ENCODE peak calls at places on chromosomes 2 and 18, in six cellular contexts. One of them, this sample, is unnamed.

GRCh38 chr2:142834003-142834402 is 43.5 kb upstream of the KYNU start:
- DNase-seq in body of pancreas: no peak
- DNase-seq in breast epithelium: no peak
- DNase-seq in brain microvascular endothelial cell: no peak
- DNase-seq in psoas muscle: no peak
- DNase-seq in heart left ventricle: no peak
- DNase-seq in this sample: no peak

GRCh38 chr18:79939096-79939495 is 12.4 kb downstream of the SLC66A2 start:
- DNase-seq in heart left ventricle: peak
- DNase-seq in breast epithelium: peak
- DNase-seq in brain microvascular endothelial cell: no peak
- DNase-seq in body of pancreas: peak
- DNase-seq in psoas muscle: no peak
- DNase-seq in this sample: peak

GRCh38 chr2:112880696-112881095 is 30.3 kb upstream of the IL37 start:
- DNase-seq in heart left ventricle: no peak
- DNase-seq in breast epithelium: no peak
- DNase-seq in psoas muscle: no peak
- DNase-seq in brain microvascular endothelial cell: peak
- DNase-seq in body of pancreas: no peak
- DNase-seq in this sample: no peak

GRCh38 chr2:32484907-32485306 is 128.1 kb downstream of the BIRC6 start:
- DNase-seq in psoas muscle: no peak
- DNase-seq in heart left ventricle: no peak
- DNase-seq in body of pancreas: no peak
- DNase-seq in brain microvascular endothelial cell: peak
- DNase-seq in breast epithelium: no peak
- DNase-seq in this sample: no peak

GRCh38 chr2:105769504-105769903 is 24.8 kb downstream of the NCK2 start:
- DNase-seq in brain microvascular endothelial cell: peak
- DNase-seq in breast epithelium: no peak
- DNase-seq in psoas muscle: no peak
- DNase-seq in body of pancreas: no peak
- DNase-seq in heart left ventricle: no peak
- DNase-seq in this sample: no peak

GRCh38 chr18:69935319-69936190 is 12.1 kb downstream of the CD226 start:
- DNase-seq in heart left ventricle: no peak
- DNase-seq in breast epithelium: no peak
- DNase-seq in brain microvascular endothelial cell: no peak
- DNase-seq in body of pancreas: peak
- DNase-seq in psoas muscle: no peak
- DNase-seq in this sample: peak

GRCh38 chr2:168239281-168239680 is 8.1 kb downstream of the STK39 start:
- DNase-seq in psoas muscle: no peak
- DNase-seq in breast epithelium: no peak
- DNase-seq in heart left ventricle: no peak
- DNase-seq in brain microvascular endothelial cell: no peak
- DNase-seq in body of pancreas: no peak
- DNase-seq in this sample: no peak

GRCh38 chr2:8575011-8575750 is 106.7 kb upstream of the ID2 start:
- DNase-seq in breast epithelium: no peak
- DNase-seq in heart left ventricle: no peak
- DNase-seq in psoas muscle: no peak
- DNase-seq in brain microvascular endothelial cell: no peak
- DNase-seq in body of pancreas: peak
- DNase-seq in this sample: peak

GRCh38 chr18:26546875-26547301 is 1.5 kb downstream of the KCTD1 start:
- DNase-seq in breast epithelium: no peak
- DNase-seq in body of pancreas: peak
- DNase-seq in psoas muscle: no peak
- DNase-seq in heart left ventricle: no peak
- DNase-seq in brain microvascular endothelial cell: no peak
- DNase-seq in this sample: peak

GRCh38 chr2:168633200-168633599 is 169.2 kb upstream of the NOSTRIN start:
- DNase-seq in body of pancreas: no peak
- DNase-seq in brain microvascular endothelial cell: no peak
- DNase-seq in heart left ventricle: peak
- DNase-seq in psoas muscle: no peak
- DNase-seq in breast epithelium: no peak
- DNase-seq in this sample: no peak

GRCh38 chr2:63053889-63054725 is 3.5 kb downstream of the OTX1 start:
- DNase-seq in brain microvascular endothelial cell: no peak
- DNase-seq in body of pancreas: no peak
- DNase-seq in heart left ventricle: no peak
- DNase-seq in psoas muscle: peak
- DNase-seq in breast epithelium: no peak
- DNase-seq in this sample: no peak

GRCh38 chr2:127568128-127568527 is 32.6 kb downstream of the MYO7B start:
- DNase-seq in body of pancreas: no peak
- DNase-seq in heart left ventricle: no peak
- DNase-seq in brain microvascular endothelial cell: no peak
- DNase-seq in breast epithelium: no peak
- DNase-seq in psoas muscle: no peak
- DNase-seq in this sample: no peak

GRCh38 chr2:23523651-23524260 is 138.8 kb downstream of the KLHL29 start:
- DNase-seq in heart left ventricle: no peak
- DNase-seq in psoas muscle: peak
- DNase-seq in brain microvascular endothelial cell: no peak
- DNase-seq in body of pancreas: peak
- DNase-seq in breast epithelium: no peak
- DNase-seq in this sample: no peak

GRCh38 chr2:40242315-40242714 is 209.6 kb downstream of the SLC8A1 start:
- DNase-seq in psoas muscle: no peak
- DNase-seq in brain microvascular endothelial cell: no peak
- DNase-seq in body of pancreas: no peak
- DNase-seq in breast epithelium: no peak
- DNase-seq in heart left ventricle: no peak
- DNase-seq in this sample: no peak

GRCh38 chr2:126749537-126749936 is 93.6 kb downstream of the GYPC start:
- DNase-seq in psoas muscle: no peak
- DNase-seq in heart left ventricle: no peak
- DNase-seq in brain microvascular endothelial cell: no peak
- DNase-seq in breast epithelium: no peak
- DNase-seq in body of pancreas: no peak
- DNase-seq in this sample: no peak

GRCh38 chr2:237231593-237231992 is 145.9 kb downstream of the COPS8 start:
- DNase-seq in psoas muscle: peak
- DNase-seq in body of pancreas: no peak
- DNase-seq in brain microvascular endothelial cell: no peak
- DNase-seq in breast epithelium: no peak
- DNase-seq in heart left ventricle: no peak
- DNase-seq in this sample: no peak

GRCh38 chr2:159069229-159069628 is 100.8 kb downstream of the TANC1 start:
- DNase-seq in breast epithelium: no peak
- DNase-seq in body of pancreas: no peak
- DNase-seq in heart left ventricle: no peak
- DNase-seq in brain microvascular endothelial cell: no peak
- DNase-seq in psoas muscle: no peak
- DNase-seq in this sample: no peak

GRCh38 chr2:184444217-184444616 is 154.1 kb upstream of the ZNF804A start:
- DNase-seq in brain microvascular endothelial cell: no peak
- DNase-seq in heart left ventricle: no peak
- DNase-seq in breast epithelium: no peak
- DNase-seq in body of pancreas: peak
- DNase-seq in psoas muscle: no peak
- DNase-seq in this sample: no peak

GRCh38 chr2:194549387-194549786 is 1107.6 kb upstream of the SLC39A10 start:
- DNase-seq in brain microvascular endothelial cell: no peak
- DNase-seq in psoas muscle: no peak
- DNase-seq in breast epithelium: no peak
- DNase-seq in body of pancreas: no peak
- DNase-seq in heart left ventricle: no peak
- DNase-seq in this sample: no peak

GRCh38 chr2:194550702-194551101 is 1106.3 kb upstream of the SLC39A10 start:
- DNase-seq in breast epithelium: no peak
- DNase-seq in body of pancreas: no peak
- DNase-seq in psoas muscle: no peak
- DNase-seq in heart left ventricle: no peak
- DNase-seq in brain microvascular endothelial cell: no peak
- DNase-seq in this sample: no peak

GRCh38 chr2:194545978-194546377 is 1111.0 kb upstream of the SLC39A10 start:
- DNase-seq in brain microvascular endothelial cell: no peak
- DNase-seq in breast epithelium: no peak
- DNase-seq in psoas muscle: no peak
- DNase-seq in heart left ventricle: no peak
- DNase-seq in body of pancreas: no peak
- DNase-seq in this sample: no peak
- TF ChIP-seq CTCF in brain microvascular endothelial cell: no peak
- TF ChIP-seq CTCF in breast epithelium: no peak
- TF ChIP-seq CTCF in psoas muscle: no peak
- TF ChIP-seq CTCF in heart left ventricle: no peak
- TF ChIP-seq CTCF in body of pancreas: no peak
- TF ChIP-seq CTCF in this sample: no peak

GRCh38 chr18:42437001-42437400 is 482.0 kb downstream of the PIK3C3 start:
- DNase-seq in brain microvascular endothelial cell: no peak
- DNase-seq in psoas muscle: no peak
- DNase-seq in heart left ventricle: no peak
- DNase-seq in breast epithelium: no peak
- DNase-seq in body of pancreas: no peak
- DNase-seq in this sample: no peak

GRCh38 chr18:42442661-42443060 is 487.6 kb downstream of the PIK3C3 start:
- DNase-seq in psoas muscle: no peak
- DNase-seq in heart left ventricle: no peak
- DNase-seq in body of pancreas: no peak
- DNase-seq in brain microvascular endothelial cell: peak
- DNase-seq in breast epithelium: no peak
- DNase-seq in this sample: no peak

GRCh38 chr18:42436366-42436765 is 481.3 kb downstream of the PIK3C3 start:
- DNase-seq in breast epithelium: no peak
- DNase-seq in psoas muscle: no peak
- DNase-seq in body of pancreas: no peak
- DNase-seq in brain microvascular endothelial cell: no peak
- DNase-seq in heart left ventricle: no peak
- DNase-seq in this sample: no peak

GRCh38 chr18:42437646-42438045 is 482.6 kb downstream of the PIK3C3 start:
- DNase-seq in breast epithelium: no peak
- DNase-seq in body of pancreas: peak
- DNase-seq in heart left ventricle: peak
- DNase-seq in brain microvascular endothelial cell: peak
- DNase-seq in psoas muscle: peak
- DNase-seq in this sample: no peak
- H3K4me3 ChIP-seq in breast epithelium: no peak
- H3K4me3 ChIP-seq in body of pancreas: no peak
- H3K4me3 ChIP-seq in heart left ventricle: no peak
- H3K4me3 ChIP-seq in brain microvascular endothelial cell: no peak
- H3K4me3 ChIP-seq in psoas muscle: no peak
- H3K4me3 ChIP-seq in this sample: no peak

DNA sequence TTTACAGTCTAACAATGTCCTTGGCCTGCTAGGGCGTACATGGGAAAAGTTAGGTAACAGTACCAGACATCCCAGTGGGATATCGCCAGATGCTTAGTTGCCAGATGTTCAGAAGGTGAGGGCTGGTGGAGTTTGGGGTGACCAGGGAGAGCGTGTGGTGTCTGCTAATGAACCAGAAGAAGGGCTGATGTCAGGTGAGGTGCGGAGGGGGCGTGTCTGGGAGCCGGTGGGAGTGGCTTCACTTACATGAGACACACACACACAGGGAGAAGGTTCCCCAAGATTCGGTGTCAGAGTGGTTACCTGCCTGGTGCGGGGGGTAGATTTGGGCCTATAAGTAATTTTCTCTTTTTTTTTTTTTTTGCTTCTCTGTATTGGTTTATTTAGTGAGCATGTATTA is 12.2 kb downstream of the RAB31 start:
- DNase-seq in breast epithelium: no peak
- DNase-seq in body of pancreas: no peak
- DNase-seq in heart left ventricle: no peak
- DNase-seq in psoas muscle: no peak
- DNase-seq in brain microvascular endothelial cell: no peak
- DNase-seq in this sample: no peak
- H3K27ac ChIP-seq in breast epithelium: peak
- H3K27ac ChIP-seq in body of pancreas: no peak
- H3K27ac ChIP-seq in heart left ventricle: no peak
- H3K27ac ChIP-seq in psoas muscle: no peak
- H3K27ac ChIP-seq in brain microvascular endothelial cell: peak
- H3K27ac ChIP-seq in this sample: peak

DNA sequence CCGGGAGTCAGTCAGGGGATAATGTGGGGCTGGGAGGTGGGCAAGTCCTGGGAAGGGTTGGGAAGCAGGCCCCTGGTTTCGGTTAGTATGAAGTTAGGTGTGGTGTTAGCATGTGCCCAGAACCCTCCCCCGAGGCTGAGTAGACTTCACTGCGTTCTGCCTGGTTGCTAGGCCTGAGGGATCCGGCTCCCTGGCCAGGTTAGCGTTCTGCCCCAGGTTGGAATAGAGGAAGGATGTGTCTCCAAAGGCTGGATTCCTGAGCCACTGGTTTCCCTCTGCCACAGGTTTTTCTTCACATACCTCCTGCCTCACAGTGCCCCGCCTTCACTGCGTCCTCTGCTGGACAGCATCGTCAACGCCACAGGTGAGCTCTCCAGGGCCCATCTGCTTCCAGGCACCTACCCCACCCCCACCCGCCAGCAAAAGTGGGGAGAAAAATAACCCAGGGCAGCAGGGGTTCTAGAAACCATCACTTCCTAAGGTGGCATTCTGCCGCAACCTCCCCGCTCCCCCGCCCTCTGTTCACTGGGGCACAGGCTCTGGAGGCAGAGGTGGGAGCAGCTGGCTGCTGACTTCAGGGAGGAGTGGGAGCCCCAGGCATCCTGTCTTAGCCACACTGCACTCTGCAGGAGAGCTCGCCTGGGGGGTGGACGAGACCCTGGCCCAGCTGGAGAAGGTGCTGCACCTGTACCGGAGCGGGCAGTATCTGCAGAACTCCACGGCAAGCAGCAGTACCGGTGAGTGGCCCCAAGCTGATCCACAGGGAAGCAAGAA is 7.0 kb downstream of the PKDCC start:
- DNase-seq in body of pancreas: peak
- DNase-seq in brain microvascular endothelial cell: no peak
- DNase-seq in heart left ventricle: no peak
- DNase-seq in breast epithelium: no peak
- DNase-seq in psoas muscle: peak
- DNase-seq in this sample: no peak
- TF ChIP-seq CTCF in body of pancreas: no peak
- TF ChIP-seq CTCF in brain microvascular endothelial cell: no peak
- TF ChIP-seq CTCF in heart left ventricle: no peak
- TF ChIP-seq CTCF in breast epithelium: no peak
- TF ChIP-seq CTCF in psoas muscle: peak
- TF ChIP-seq CTCF in this sample: no peak